ENCODE peak calls at places on chromosomes 6 and 20, in six cellular contexts. O is NCI-H1092, R is T-helper 9 cell, L is skeletal muscle cell, M is lower leg skin, W is dermis microvascular lymphatic vessel endothelial cell. I is an unnamed sample.

GRCh38 chr20:8388707-8389106 is 256.6 kb downstream of the PLCB1 start:
- DNase-seq in W (no peak), M (no peak), R (no peak), O (no peak), L (no peak), I (no peak)

GRCh38 chr20:2298116-2298515 is 2.3 kb downstream of the TGM3 start:
- DNase-seq in M (peak), O (no peak), R (no peak), W (no peak), L (no peak), I (no peak)

GRCh38 chr6:49030621-49031020 is 432.4 kb downstream of the MMUT start:
- DNase-seq in R (no peak), W (no peak), O (no peak), M (no peak), L (peak), I (no peak)

GRCh38 chr20:17236766-17237165 is 9.9 kb downstream of the PCSK2 start:
- DNase-seq in M (no peak), O (no peak), W (no peak), R (no peak), L (no peak), I (no peak)

GRCh38 chr20:37901280-37901666 is 1.7 kb upstream of the VSTM2L start:
- DNase-seq in O (no peak), R (no peak), L (no peak), M (no peak), W (no peak), I (no peak)

GRCh38 chr20:49951160-49951559 is 15.0 kb downstream of the RNF114 start:
- DNase-seq in R (no peak), M (no peak), W (no peak), L (no peak), O (no peak), I (no peak)

GRCh38 chr6:3356056-3356823 is 97.5 kb downstream of the PSMG4 start:
- DNase-seq in M (peak), O (no peak), L (no peak), R (peak), W (no peak), I (peak)

GRCh38 chr6:79833264-79833663 is 114.1 kb downstream of the ELOVL4 start:
- DNase-seq in M (no peak), R (no peak), L (no peak), W (no peak), O (no peak), I (no peak)

GRCh38 chr6:1479095-1479494 is 89.7 kb downstream of the FOXF2 start:
- DNase-seq in O (no peak), R (no peak), W (no peak), M (no peak), L (peak), I (no peak)

GRCh38 chr6:149979293-149979692 is 15.6 kb downstream of the ULBP1 start:
- DNase-seq in M (peak), O (no peak), L (no peak), R (no peak), W (no peak), I (no peak)

GRCh38 chr6:116398366-116399005 is 27.7 kb downstream of the DSE start:
- DNase-seq in W (no peak), M (no peak), L (no peak), R (no peak), O (no peak), I (no peak)

GRCh38 chr6:112087916-112088315 is 525 bp downstream of the FAM229B start:
- DNase-seq in M (no peak), W (no peak), O (no peak), R (no peak), L (no peak), I (no peak)

GRCh38 chr6:9292975-9293374 is 857.6 kb upstream of the SLC35B3 start:
- DNase-seq in W (no peak), M (no peak), L (no peak), O (no peak), R (no peak), I (no peak)

GRCh38 chr6:32700391-32701040 is 34.1 kb upstream of the HLA-DQB1 start:
- DNase-seq in L (peak), O (no peak), W (peak), R (no peak), M (no peak), I (peak)

GRCh38 chr20:62020935-62021701 is 44.6 kb downstream of the TAF4 start:
- DNase-seq in L (peak), W (no peak), M (no peak), O (no peak), R (no peak), I (peak)

GRCh38 chr20:24993337-24994185 is 1.0 kb upstream of the APMAP start:
- DNase-seq in R (no peak), W (peak), L (no peak), O (peak), M (peak), I (no peak)

GRCh38 chr6:48098923-48099322 is 12.1 kb downstream of the PTCHD4 start:
- DNase-seq in W (peak), R (no peak), M (no peak), L (no peak), O (no peak), I (peak)

GRCh38 chr6:107216197-107216933 is 101.0 kb upstream of the BEND3 start:
- DNase-seq in M (no peak), L (no peak), R (no peak), O (no peak), W (peak), I (no peak)

GRCh38 chr20:19552144-19552895 is 205.7 kb upstream of the RIN2 start:
- DNase-seq in L (no peak), R (no peak), W (no peak), M (no peak), O (no peak), I (peak)

GRCh38 chr20:16387661-16388060 is 185.6 kb downstream of the KIF16B start:
- DNase-seq in O (no peak), W (no peak), R (no peak), L (no peak), M (no peak), I (no peak)

GRCh38 chr6:15501806-15502450 is 160.9 kb downstream of the DTNBP1 start:
- DNase-seq in M (peak), W (no peak), L (peak), O (no peak), R (no peak), I (peak)

GRCh38 chr6:149480502-149481280 is 4.1 kb downstream of the ZC3H12D start:
- DNase-seq in O (no peak), M (peak), R (peak), W (no peak), L (no peak), I (no peak)

GRCh38 chr6:108117427-108118358 is 43.2 kb upstream of the OSTM1 start:
- DNase-seq in R (no peak), W (no peak), O (no peak), L (no peak), M (no peak), I (peak)

GRCh38 chr6:143969077-143969476 is 39.0 kb downstream of the PLAGL1 start:
- DNase-seq in L (no peak), W (no peak), R (no peak), O (no peak), M (no peak), I (no peak)